ENCODE peak calls at places on chromosomes 16 and 17, in eight cellular contexts. One of them, this sample, is unnamed.

GRCh38 chr17:61411114-61411943 is 11.7 kb downstream of the TBX2 start:
- DNase-seq in stomach: peak
- DNase-seq in T-helper 2 cell: no peak
- DNase-seq in effector CD4-positive, alpha-beta T cell: no peak
- DNase-seq in SHP77: no peak
- DNase-seq in stimulated activated CD8-positive, alpha-beta memory T cell treated with anti-CD3 and anti-CD28 coated beads, Interleukin-4, amount 100 ng/mL, for 48 hours: peak
- DNase-seq in AG08395: peak
- DNase-seq in midbrain: no peak
- DNase-seq in this sample: no peak

GRCh38 chr16:88971371-88972097 is 5.5 kb downstream of the CBFA2T3 start:
- DNase-seq in stomach: no peak
- DNase-seq in T-helper 2 cell: no peak
- DNase-seq in effector CD4-positive, alpha-beta T cell: no peak
- DNase-seq in SHP77: no peak
- DNase-seq in stimulated activated CD8-positive, alpha-beta memory T cell treated with anti-CD3 and anti-CD28 coated beads, Interleukin-4, amount 100 ng/mL, for 48 hours: no peak
- DNase-seq in AG08395: no peak
- DNase-seq in midbrain: no peak
- DNase-seq in this sample: peak

GRCh38 chr16:89785523-89786155 is 30.8 kb downstream of the FANCA start:
- DNase-seq in stomach: no peak
- DNase-seq in T-helper 2 cell: peak
- DNase-seq in effector CD4-positive, alpha-beta T cell: peak
- DNase-seq in SHP77: no peak
- DNase-seq in stimulated activated CD8-positive, alpha-beta memory T cell treated with anti-CD3 and anti-CD28 coated beads, Interleukin-4, amount 100 ng/mL, for 48 hours: no peak
- DNase-seq in AG08395: no peak
- DNase-seq in midbrain: no peak
- DNase-seq in this sample: no peak

GRCh38 chr16:86823895-86824671 is 245.7 kb downstream of the FOXL1 start:
- DNase-seq in stomach: no peak
- DNase-seq in T-helper 2 cell: no peak
- DNase-seq in effector CD4-positive, alpha-beta T cell: no peak
- DNase-seq in SHP77: no peak
- DNase-seq in stimulated activated CD8-positive, alpha-beta memory T cell treated with anti-CD3 and anti-CD28 coated beads, Interleukin-4, amount 100 ng/mL, for 48 hours: no peak
- DNase-seq in AG08395: no peak
- DNase-seq in midbrain: no peak
- DNase-seq in this sample: no peak

GRCh38 chr17:73091770-73092517 is 544 bp downstream of the SLC39A11 start:
- DNase-seq in stomach: peak
- DNase-seq in T-helper 2 cell: no peak
- DNase-seq in effector CD4-positive, alpha-beta T cell: no peak
- DNase-seq in SHP77: no peak
- DNase-seq in stimulated activated CD8-positive, alpha-beta memory T cell treated with anti-CD3 and anti-CD28 coated beads, Interleukin-4, amount 100 ng/mL, for 48 hours: peak
- DNase-seq in AG08395: peak
- DNase-seq in midbrain: peak
- DNase-seq in this sample: peak

GRCh38 chr17:43135454-43135819 is 10.3 kb upstream of the BRCA1 start:
- DNase-seq in stomach: no peak
- DNase-seq in T-helper 2 cell: no peak
- DNase-seq in effector CD4-positive, alpha-beta T cell: no peak
- DNase-seq in SHP77: no peak
- DNase-seq in stimulated activated CD8-positive, alpha-beta memory T cell treated with anti-CD3 and anti-CD28 coated beads, Interleukin-4, amount 100 ng/mL, for 48 hours: no peak
- DNase-seq in AG08395: no peak
- DNase-seq in midbrain: no peak
- DNase-seq in this sample: no peak

GRCh38 chr16:31377210-31377903 is 15.8 kb upstream of the ITGAD start:
- DNase-seq in stomach: no peak
- DNase-seq in T-helper 2 cell: no peak
- DNase-seq in effector CD4-positive, alpha-beta T cell: no peak
- DNase-seq in SHP77: no peak
- DNase-seq in stimulated activated CD8-positive, alpha-beta memory T cell treated with anti-CD3 and anti-CD28 coated beads, Interleukin-4, amount 100 ng/mL, for 48 hours: no peak
- DNase-seq in AG08395: no peak
- DNase-seq in midbrain: no peak
- DNase-seq in this sample: no peak

GRCh38 chr17:45127583-45128300 is 4.6 kb downstream of the PLCD3 start:
- DNase-seq in stomach: peak
- DNase-seq in T-helper 2 cell: no peak
- DNase-seq in effector CD4-positive, alpha-beta T cell: no peak
- DNase-seq in SHP77: no peak
- DNase-seq in stimulated activated CD8-positive, alpha-beta memory T cell treated with anti-CD3 and anti-CD28 coated beads, Interleukin-4, amount 100 ng/mL, for 48 hours: no peak
- DNase-seq in AG08395: no peak
- DNase-seq in midbrain: no peak
- DNase-seq in this sample: no peak

This sample was measured in globus pallidus.